ENCODE peak calls at places on chromosomes 4 and X, in five cellular contexts. One of them, this sample, is unnamed. For H3K36me3, the result is how much of the 10 kb centered on the place peaks cover.

GRCh38 chr4:55358668-55359067 is 12.6 kb downstream of the SRD5A3 start:
- DNase-seq in IMR-90: peak
- DNase-seq in pancreas: no peak
- DNase-seq in psoas muscle: no peak
- DNase-seq in mucosa of descending colon: no peak
- DNase-seq in this sample: peak

GRCh38 chrX:72306851-72307645 is 1.3 kb upstream of the CITED1 start:
- DNase-seq in IMR-90: peak
- DNase-seq in pancreas: peak
- DNase-seq in psoas muscle: peak
- DNase-seq in mucosa of descending colon: peak
- DNase-seq in this sample: peak

GRCh38 chr4:138007572-138007971 is 234.6 kb downstream of the SLC7A11 start:
- DNase-seq in pancreas: no peak
- DNase-seq in IMR-90: no peak
- DNase-seq in mucosa of descending colon: no peak
- DNase-seq in psoas muscle: no peak
- DNase-seq in this sample: no peak

GRCh38 chr4:121041307-121042090 is 30.8 kb downstream of the NDNF start:
- DNase-seq in pancreas: no peak
- DNase-seq in mucosa of descending colon: no peak
- DNase-seq in IMR-90: no peak
- DNase-seq in psoas muscle: no peak
- DNase-seq in this sample: peak

GRCh38 chr4:120156115-120156718 is 89.6 kb upstream of the MAD2L1 start:
- DNase-seq in mucosa of descending colon: peak
- DNase-seq in IMR-90: peak
- DNase-seq in pancreas: no peak
- DNase-seq in psoas muscle: no peak
- DNase-seq in this sample: peak

GRCh38 chr4:165325732-165326512 is 1.5 kb upstream of the MSMO1 start:
- DNase-seq in IMR-90: peak
- DNase-seq in pancreas: no peak
- DNase-seq in psoas muscle: no peak
- DNase-seq in mucosa of descending colon: no peak
- DNase-seq in this sample: no peak

GRCh38 chrX:139890991-139891700 is 41.7 kb downstream of the ATP11C start:
- DNase-seq in psoas muscle: no peak
- DNase-seq in pancreas: no peak
- DNase-seq in mucosa of descending colon: no peak
- DNase-seq in IMR-90: peak
- DNase-seq in this sample: no peak

GRCh38 chrX:8018916-8019315 is 91.7 kb upstream of the PNPLA4 start:
- DNase-seq in psoas muscle: no peak
- DNase-seq in mucosa of descending colon: no peak
- DNase-seq in pancreas: no peak
- DNase-seq in IMR-90: no peak
- DNase-seq in this sample: no peak

GRCh38 chrX:40031861-40032422 is 65.8 kb downstream of the BCOR start:
- DNase-seq in mucosa of descending colon: no peak
- DNase-seq in psoas muscle: no peak
- DNase-seq in IMR-90: no peak
- DNase-seq in pancreas: no peak
- DNase-seq in this sample: no peak

GRCh38 chrX:69137371-69137881 is 27.8 kb downstream of the PJA1 start:
- DNase-seq in mucosa of descending colon: no peak
- DNase-seq in IMR-90: peak
- DNase-seq in psoas muscle: no peak
- DNase-seq in pancreas: no peak
- DNase-seq in this sample: no peak

GRCh38 chrX:132004728-132005127 is 18.4 kb upstream of the STK26 start:
- DNase-seq in mucosa of descending colon: no peak
- DNase-seq in IMR-90: no peak
- DNase-seq in pancreas: no peak
- DNase-seq in psoas muscle: no peak
- DNase-seq in this sample: no peak

DNA sequence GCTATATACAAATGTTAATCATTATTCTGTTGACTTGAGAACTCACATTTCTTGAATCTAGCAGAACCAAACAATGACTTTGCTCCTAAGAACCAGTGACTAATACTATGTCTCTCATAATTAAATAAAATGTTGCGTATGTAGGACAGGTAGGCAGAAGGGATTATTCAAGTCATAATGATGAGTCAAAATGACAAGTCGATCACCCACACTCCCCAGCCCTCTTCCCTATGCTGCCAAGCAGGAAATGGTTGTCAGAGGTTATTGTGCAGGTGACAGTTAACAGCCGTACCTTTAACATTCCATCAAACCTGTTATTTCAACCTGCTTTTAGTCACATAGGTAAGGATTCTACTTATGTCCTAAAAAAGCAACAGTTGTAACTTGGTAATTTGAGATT is 22.0 kb upstream of the STK26 start:
- DNase-seq in psoas muscle: no peak
- DNase-seq in mucosa of descending colon: no peak
- DNase-seq in IMR-90: no peak
- DNase-seq in pancreas: no peak
- DNase-seq in this sample: no peak
- TF ChIP-seq CTCF in psoas muscle: no peak
- TF ChIP-seq CTCF in mucosa of descending colon: no peak
- TF ChIP-seq CTCF in IMR-90: no peak
- TF ChIP-seq CTCF in pancreas: no peak
- TF ChIP-seq CTCF in this sample: no peak

GRCh38 chrX:51459125-51459524 is 37.3 kb downstream of the NUDT11 start:
- DNase-seq in psoas muscle: no peak
- DNase-seq in mucosa of descending colon: peak
- DNase-seq in IMR-90: peak
- DNase-seq in pancreas: no peak
- DNase-seq in this sample: no peak

GRCh38 chrX:51456246-51456645 is 40.1 kb downstream of the NUDT11 start:
- DNase-seq in pancreas: peak
- DNase-seq in mucosa of descending colon: no peak
- DNase-seq in IMR-90: no peak
- DNase-seq in psoas muscle: no peak
- DNase-seq in this sample: no peak

GRCh38 chrX:51461053-51462050 is 35.0 kb downstream of the NUDT11 start:
- DNase-seq in IMR-90: peak
- DNase-seq in psoas muscle: no peak
- DNase-seq in pancreas: no peak
- DNase-seq in mucosa of descending colon: peak
- DNase-seq in this sample: no peak

DNA sequence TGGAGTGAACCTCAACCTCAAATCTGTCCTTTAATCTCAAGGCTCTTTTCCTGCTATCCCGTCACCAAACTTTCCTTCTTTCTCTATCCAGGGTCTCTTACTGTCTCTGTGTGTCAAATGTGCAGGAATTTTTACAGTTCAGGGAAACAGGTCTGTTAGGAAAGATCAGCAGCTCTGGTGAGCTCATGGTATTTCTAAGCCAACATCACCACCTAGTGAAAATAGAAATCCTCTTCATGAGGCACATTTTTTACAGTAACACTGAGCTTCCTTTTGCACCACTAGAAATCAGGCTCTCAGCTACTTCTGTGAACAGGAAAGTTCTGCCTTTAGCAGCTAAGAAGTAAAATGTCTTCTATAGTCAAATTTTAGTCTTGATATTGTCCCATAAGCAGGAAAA is 39.6 kb downstream of the NUDT11 start:
- DNase-seq in mucosa of descending colon: no peak
- DNase-seq in psoas muscle: no peak
- DNase-seq in pancreas: no peak
- DNase-seq in IMR-90: no peak
- DNase-seq in this sample: no peak
- H3K36me3 ChIP-seq in mucosa of descending colon: under half
- H3K36me3 ChIP-seq in psoas muscle: under half
- H3K36me3 ChIP-seq in pancreas: under half
- H3K36me3 ChIP-seq in IMR-90: under half
- H3K36me3 ChIP-seq in this sample: under half

DNA sequence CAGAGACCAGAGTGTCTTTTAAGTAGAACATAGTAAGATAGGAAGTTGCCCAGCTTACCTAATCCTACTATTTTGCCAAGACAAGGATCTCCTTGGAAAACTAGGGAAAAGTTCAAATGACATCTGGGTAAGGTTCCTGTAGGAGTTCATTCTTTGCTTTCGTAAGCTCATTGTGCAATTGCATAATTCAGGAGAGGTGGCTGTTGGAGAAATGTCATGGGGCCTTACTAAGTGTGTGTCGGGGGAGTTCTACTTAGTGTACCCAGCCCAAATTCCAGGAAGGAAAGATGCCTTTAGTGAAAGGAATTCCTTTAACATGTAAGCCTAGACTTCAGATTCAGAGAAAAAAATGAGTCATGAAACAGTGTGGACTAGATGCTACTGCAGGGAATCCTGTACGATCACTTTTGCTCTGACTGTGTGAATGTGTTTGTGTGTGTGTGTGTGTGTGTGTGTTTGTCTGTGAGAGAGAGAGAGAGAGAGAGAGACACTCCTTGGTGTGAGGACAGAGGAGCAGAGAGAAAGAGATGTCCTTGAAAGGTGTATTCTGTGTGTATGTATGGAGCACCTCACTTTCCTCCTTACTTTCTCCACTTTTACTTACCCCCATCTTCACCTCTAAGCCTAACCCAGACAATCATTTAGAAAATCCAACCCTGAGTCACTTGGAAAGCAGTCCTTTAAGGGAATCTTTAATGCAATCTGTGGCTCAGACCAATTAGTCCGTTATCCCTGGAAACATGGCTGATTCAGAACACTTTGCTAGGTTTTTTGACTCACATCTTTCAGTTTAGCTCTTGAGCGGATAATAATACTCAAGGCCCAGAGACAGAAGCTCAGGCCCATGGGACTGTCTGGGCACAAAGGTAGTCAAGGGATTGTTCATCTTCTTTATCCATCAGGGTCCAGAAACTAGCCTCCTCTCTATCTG is 114.5 kb upstream of the ACSL4 start:
- DNase-seq in psoas muscle: no peak
- DNase-seq in pancreas: no peak
- DNase-seq in mucosa of descending colon: no peak
- DNase-seq in IMR-90: peak
- DNase-seq in this sample: no peak
- H3K4me3 ChIP-seq in psoas muscle: no peak
- H3K4me3 ChIP-seq in pancreas: no peak
- H3K4me3 ChIP-seq in mucosa of descending colon: no peak
- H3K4me3 ChIP-seq in IMR-90: no peak
- H3K4me3 ChIP-seq in this sample: no peak

DNA sequence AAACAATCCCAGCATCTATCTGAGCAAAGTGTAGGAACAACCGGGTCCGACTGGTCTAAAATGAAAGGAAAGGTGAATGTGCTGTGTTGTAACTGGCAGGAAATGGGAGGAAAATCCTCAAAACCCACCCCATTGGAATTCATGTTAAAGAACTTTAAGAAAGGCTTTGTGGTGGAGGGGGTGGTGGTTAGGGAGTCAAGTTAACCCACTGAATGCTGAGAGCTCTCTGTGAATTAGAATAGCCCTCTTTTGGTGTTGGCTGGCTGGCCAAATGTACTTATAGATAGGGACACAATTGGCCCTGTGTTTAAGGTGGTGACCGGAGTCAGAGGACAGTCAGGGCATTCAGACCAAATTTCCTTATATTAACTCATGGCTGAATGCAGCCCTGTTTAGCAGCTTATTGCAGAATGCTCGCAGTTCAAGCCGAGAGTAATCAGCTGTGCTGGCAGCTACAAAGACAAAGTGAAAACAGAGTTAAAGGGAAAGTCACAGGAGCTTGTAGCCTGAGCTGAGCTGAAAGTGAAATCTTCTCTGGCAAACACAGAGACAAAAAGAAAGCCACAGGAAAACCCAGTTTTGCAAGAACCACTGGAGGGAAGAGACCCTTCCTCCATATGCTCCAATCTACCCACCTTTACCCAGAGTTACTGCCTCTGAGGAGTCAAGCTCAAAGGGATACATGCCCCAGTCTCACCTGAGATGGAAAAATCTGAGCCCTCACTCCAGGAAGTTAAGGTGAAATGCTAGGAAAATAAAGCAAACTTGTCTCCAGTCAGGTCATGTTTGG is 38.5 kb upstream of the UGT2B7 start:
- DNase-seq in psoas muscle: no peak
- DNase-seq in pancreas: peak
- DNase-seq in IMR-90: peak
- DNase-seq in mucosa of descending colon: peak
- DNase-seq in this sample: no peak
- TF ChIP-seq CTCF in psoas muscle: no peak
- TF ChIP-seq CTCF in pancreas: no peak
- TF ChIP-seq CTCF in IMR-90: no peak
- TF ChIP-seq CTCF in mucosa of descending colon: no peak
- TF ChIP-seq CTCF in this sample: no peak

GRCh38 chr4:25406081-25406692 is 29.1 kb downstream of the ANAPC4 start:
- DNase-seq in pancreas: no peak
- DNase-seq in psoas muscle: no peak
- DNase-seq in IMR-90: peak
- DNase-seq in mucosa of descending colon: no peak
- DNase-seq in this sample: no peak
- H3K36me3 ChIP-seq in pancreas: under half
- H3K36me3 ChIP-seq in psoas muscle: half or more
- H3K36me3 ChIP-seq in IMR-90: under half
- H3K36me3 ChIP-seq in mucosa of descending colon: under half
- H3K36me3 ChIP-seq in this sample: under half

GRCh38 chrX:6226053-6226645 is 2.5 kb downstream of the NLGN4X start:
- DNase-seq in mucosa of descending colon: no peak
- DNase-seq in pancreas: no peak
- DNase-seq in IMR-90: no peak
- DNase-seq in psoas muscle: no peak
- DNase-seq in this sample: peak
- H3K4me3 ChIP-seq in mucosa of descending colon: no peak
- H3K4me3 ChIP-seq in pancreas: peak
- H3K4me3 ChIP-seq in IMR-90: no peak
- H3K4me3 ChIP-seq in psoas muscle: peak
- H3K4me3 ChIP-seq in this sample: no peak

GRCh38 chr4:1596393-1596792 is 87.7 kb downstream of the FAM53A start:
- DNase-seq in IMR-90: no peak
- DNase-seq in psoas muscle: peak
- DNase-seq in mucosa of descending colon: no peak
- DNase-seq in pancreas: no peak
- DNase-seq in this sample: no peak
- TF ChIP-seq CTCF in IMR-90: no peak
- TF ChIP-seq CTCF in psoas muscle: no peak
- TF ChIP-seq CTCF in mucosa of descending colon: no peak
- TF ChIP-seq CTCF in pancreas: no peak
- TF ChIP-seq CTCF in this sample: no peak

DNA sequence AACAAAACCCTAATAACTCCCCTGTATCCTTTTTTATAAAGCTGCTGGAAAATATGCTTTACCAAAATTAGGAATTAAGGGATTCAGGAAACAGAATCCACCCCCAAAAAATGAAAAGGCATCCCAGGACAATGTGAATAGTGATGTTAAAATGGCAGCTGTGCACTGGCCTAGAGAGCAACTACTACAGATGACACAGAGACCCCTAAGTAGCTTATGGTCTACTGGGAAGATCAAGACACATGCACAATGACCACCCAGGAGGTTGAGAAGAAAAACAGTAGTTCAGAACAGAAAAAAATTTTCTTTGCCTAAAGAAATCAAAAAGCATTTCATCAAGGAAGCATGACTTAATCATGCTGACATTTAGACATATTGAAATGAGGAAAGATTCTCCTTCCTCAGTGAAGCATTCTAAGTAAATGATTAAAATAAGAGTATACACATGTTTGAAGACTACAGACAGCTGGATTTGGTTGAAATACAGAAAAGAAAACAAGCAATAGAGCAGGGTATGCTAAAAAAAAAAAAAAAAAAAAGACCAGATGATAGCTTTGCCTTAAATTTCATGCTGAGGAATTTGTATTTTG is 117.3 kb downstream of the WDFY3 start:
- DNase-seq in IMR-90: no peak
- DNase-seq in psoas muscle: no peak
- DNase-seq in pancreas: no peak
- DNase-seq in mucosa of descending colon: no peak
- DNase-seq in this sample: no peak
- H3K36me3 ChIP-seq in IMR-90: under half
- H3K36me3 ChIP-seq in psoas muscle: under half
- H3K36me3 ChIP-seq in pancreas: under half
- H3K36me3 ChIP-seq in mucosa of descending colon: under half
- H3K36me3 ChIP-seq in this sample: under half

GRCh38 chr4:3387943-3388348 is 53.8 kb upstream of the HGFAC start:
- DNase-seq in mucosa of descending colon: peak
- DNase-seq in psoas muscle: peak
- DNase-seq in IMR-90: peak
- DNase-seq in pancreas: peak
- DNase-seq in this sample: peak
- H3K4me3 ChIP-seq in mucosa of descending colon: no peak
- H3K4me3 ChIP-seq in psoas muscle: peak
- H3K4me3 ChIP-seq in IMR-90: peak
- H3K4me3 ChIP-seq in pancreas: no peak
- H3K4me3 ChIP-seq in this sample: peak

This sample was measured in GM06990.